ENCODE peak calls at places on chromosomes 12 and 14, in six cellular contexts. C is hepatocyte, S is HL-60, T is fibroblast of lung, N is esophagus squamous epithelium, D is cardiac muscle cell. Y is an unnamed sample.
A peak's percentile ranks its signal among the peaks of the same experiment; 100 is the strongest.

GRCh38 chr14:72708708-72709475 is 185.0 kb downstream of the DPF3 start:
- DNase-seq in N (no peak), C (peak; percentile 45), D (no peak), S (no peak), T (no peak), Y (no peak)

GRCh38 chr14:65850429-65851145 is 438.1 kb downstream of the FUT8 start:
- DNase-seq in C (no peak), T (no peak), D (no peak), S (no peak), N (no peak), Y (no peak)

GRCh38 chr14:66078031-66078430 is 408.1 kb upstream of the CCDC196 start:
- DNase-seq in C (no peak), S (no peak), T (no peak), N (no peak), D (no peak), Y (no peak)

GRCh38 chr12:94841171-94841570 is 162.3 kb downstream of the NDUFA12 start:
- DNase-seq in T (peak; percentile 68), C (peak; percentile 18), N (no peak), D (peak; percentile 6), S (no peak), Y (no peak)

GRCh38 chr14:54931598-54932340 is 29.1 kb upstream of the GCH1 start:
- DNase-seq in N (no peak), C (no peak), D (no peak), T (no peak), S (no peak), Y (no peak)

GRCh38 chr12:34402228-34402898 is 380.1 kb downstream of the ALG10 start:
- DNase-seq in N (no peak), D (no peak), C (peak; percentile 3), S (no peak), T (no peak), Y (peak; percentile 71)

GRCh38 chr12:67220065-67220464 is 49.1 kb upstream of the CAND1 start:
- DNase-seq in S (no peak), T (no peak), N (no peak), D (no peak), C (peak; percentile 30), Y (no peak)

GRCh38 chr14:64704743-64705405 is 650 bp downstream of the PLEKHG3 start:
- DNase-seq in C (peak; percentile 52), T (no peak), D (peak; percentile 32), N (no peak), S (no peak), Y (peak; percentile 76)

GRCh38 chr14:104547310-104547997 is 32.1 kb upstream of the C14orf180 start:
- DNase-seq in S (no peak), D (no peak), N (no peak), C (no peak), T (no peak), Y (no peak)

GRCh38 chr14:55620277-55620676 is 40.3 kb downstream of the KTN1 start:
- DNase-seq in T (no peak), N (no peak), D (no peak), S (no peak), C (no peak), Y (no peak)

GRCh38 chr12:74586251-74586650 is 48.6 kb downstream of the ATXN7L3B start:
- DNase-seq in N (no peak), T (no peak), C (no peak), S (no peak), D (no peak), Y (no peak)

GRCh38 chr14:74841230-74842207 is 34.4 kb downstream of the PROX2 start:
- DNase-seq in D (no peak), N (no peak), T (no peak), S (no peak), C (no peak), Y (no peak)

GRCh38 chr12:129665414-129665813 is 238.4 kb downstream of the TMEM132D start:
- DNase-seq in N (no peak), S (no peak), C (no peak), D (no peak), T (no peak), Y (no peak)

GRCh38 chr14:37563189-37563588 is 31.9 kb downstream of the FOXA1 start:
- DNase-seq in D (no peak), C (no peak), T (no peak), N (no peak), S (no peak), Y (no peak)

GRCh38 chr14:68596701-68597100 is 196.2 kb downstream of the ZFP36L1 start:
- DNase-seq in T (no peak), D (no peak), C (no peak), S (no peak), N (no peak), Y (no peak)

GRCh38 chr14:72888202-72888601 is 5.7 kb downstream of the DPF3 start:
- DNase-seq in T (no peak), D (no peak), N (no peak), S (no peak), C (no peak), Y (no peak)

GRCh38 chr14:71576472-71576871 is 355.8 kb upstream of the RGS6 start:
- DNase-seq in T (no peak), D (no peak), S (no peak), N (no peak), C (no peak), Y (no peak)

GRCh38 chr14:76928301-76928700 is 100.2 kb downstream of the IRF2BPL start:
- DNase-seq in D (no peak), S (no peak), N (no peak), T (no peak), C (no peak), Y (no peak)
- H3K4me3 ChIP-seq in D (no peak overlapping the region), S (no peak overlapping the region), N (no peak overlapping the region), T (no peak overlapping the region), C (no peak overlapping the region), Y (no peak overlapping the region)

GRCh38 chr12:124586756-124587155 is 19.3 kb upstream of the NCOR2 start:
- DNase-seq in D (no peak), S (no peak), T (no peak), C (peak; percentile 57), N (no peak), Y (no peak)

GRCh38 chr12:124579921-124580517 is 12.6 kb upstream of the NCOR2 start:
- DNase-seq in S (no peak), D (no peak), C (no peak), T (no peak), N (no peak), Y (no peak)

GRCh38 chr12:124581792-124582424 is 14.5 kb upstream of the NCOR2 start:
- DNase-seq in N (no peak), S (no peak), T (no peak), C (no peak), D (no peak), Y (no peak)

GRCh38 chr12:124581299-124581698 is 13.9 kb upstream of the NCOR2 start:
- DNase-seq in N (no peak), T (no peak), D (peak; percentile 65), C (no peak), S (no peak), Y (no peak)

DNA sequence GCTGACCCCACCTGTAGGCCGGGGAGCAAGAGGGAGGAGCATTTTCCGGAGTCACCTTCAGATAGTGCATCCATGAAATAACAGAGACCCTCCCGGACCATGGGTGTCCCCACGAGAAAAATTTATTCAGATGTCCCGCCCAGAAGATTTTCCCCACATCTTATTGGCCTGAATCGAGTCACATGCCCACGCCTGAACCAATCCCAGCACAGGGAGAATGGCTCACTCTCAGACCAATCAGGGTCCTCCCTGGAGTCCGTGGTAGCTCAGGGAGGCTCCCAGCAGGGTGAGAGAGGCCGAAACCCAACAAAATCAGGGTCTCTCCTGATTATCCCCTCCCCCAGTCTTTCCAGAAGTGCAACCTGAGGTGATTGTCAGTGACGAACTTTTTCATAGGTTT is 16.4 kb upstream of the NCOR2 start:
- DNase-seq in C (no peak), T (no peak), S (no peak), D (no peak), N (no peak), Y (no peak)
- H3K27ac ChIP-seq in C (no peak overlapping the region), T (no peak overlapping the region), S (no peak overlapping the region), D (no peak overlapping the region), N (no peak overlapping the region), Y (no peak overlapping the region)

GRCh38 chr14:22973217-22974032 is 8.9 kb downstream of the AJUBA start:
- DNase-seq in S (no peak), T (peak; percentile 78), N (no peak), D (peak; percentile 77), C (peak; percentile 74), Y (no peak)
- TF ChIP-seq CTCF in S (peak; percentile 53), T (peak; percentile 72), N (peak; percentile 69), D (peak; percentile 58), C (peak; percentile 74), Y (peak; percentile 60)

GRCh38 chr12:9872116-9872515 is 3.0 kb upstream of the CLEC2B start:
- DNase-seq in D (no peak), C (no peak), T (no peak), N (no peak), S (no peak), Y (no peak)
- H3K4me3 ChIP-seq in D (no peak overlapping the region), C (no peak overlapping the region), T (no peak overlapping the region), N (no peak overlapping the region), S (no peak overlapping the region), Y (no peak overlapping the region)

GRCh38 chr14:50039120-50039517 is 77.3 kb downstream of the VCPKMT start:
- DNase-seq in S (no peak), N (no peak), C (no peak), D (no peak), T (no peak), Y (no peak)

GRCh38 chr14:50040905-50041465 is 75.4 kb downstream of the VCPKMT start:
- DNase-seq in N (no peak), S (no peak), T (no peak), C (no peak), D (no peak), Y (no peak)

GRCh38 chr14:50039734-50040400 is 76.5 kb downstream of the VCPKMT start:
- DNase-seq in S (peak; percentile 90), C (peak; percentile 31), T (no peak), D (peak; percentile 93), N (no peak), Y (no peak)

GRCh38 chr14:50041980-50042379 is 74.4 kb downstream of the VCPKMT start:
- DNase-seq in T (no peak), S (no peak), C (no peak), D (no peak), N (no peak), Y (no peak)

GRCh38 chr14:50040401-50040775 is 76.0 kb downstream of the VCPKMT start:
- DNase-seq in S (no peak), D (peak; percentile 80), N (no peak), C (peak; percentile 71), T (peak; percentile 71), Y (no peak)
- H3K27ac ChIP-seq in S (peak overlapping the region; percentile 29), D (no peak overlapping the region), N (peak overlapping the region; percentile 93), C (peak overlapping the region; percentile 57), T (peak overlapping the region; percentile 91), Y (peak overlapping the region; percentile 70)

GRCh38 chr12:15208871-15209656 is 12.2 kb downstream of the RERG start:
- DNase-seq in T (peak; percentile 31), C (no peak), D (peak; percentile 79), N (no peak), S (no peak), Y (no peak)
- TF ChIP-seq CTCF in T (no peak), C (no peak), D (no peak), N (no peak), S (no peak), Y (no peak)

DNA sequence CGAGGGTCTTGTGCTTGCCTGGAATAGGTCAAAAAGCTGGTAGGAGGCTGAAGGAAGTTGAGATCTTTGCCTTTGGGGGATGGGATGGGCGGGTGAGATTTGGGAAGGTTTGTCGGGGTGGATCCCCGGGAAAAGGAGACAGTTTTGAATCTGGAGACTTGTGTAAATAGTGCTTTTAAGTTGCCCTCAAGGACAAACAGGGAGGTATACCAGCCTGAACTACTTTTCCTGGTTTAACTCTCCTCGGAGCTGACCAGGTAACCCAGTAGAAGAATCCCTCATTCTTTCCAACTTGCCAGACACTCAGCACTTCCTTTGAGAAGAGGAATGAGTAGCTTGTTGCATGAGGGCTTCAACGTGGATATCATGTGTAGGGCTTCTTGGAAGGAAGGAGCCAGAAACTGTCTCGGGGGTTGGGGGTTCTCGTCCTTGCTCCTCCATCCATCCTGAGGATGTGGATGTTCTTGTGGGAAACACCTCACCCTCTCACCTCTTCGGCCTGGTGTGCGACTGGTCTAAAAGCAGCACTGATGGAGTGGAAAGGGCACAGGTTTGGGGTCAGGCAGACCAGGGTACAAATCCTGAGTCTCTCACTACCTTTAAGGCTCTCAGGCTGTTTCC is 1.9 kb downstream of the TEAD4 start:
- DNase-seq in S (no peak), C (no peak), T (no peak), D (no peak), N (no peak), Y (no peak)
- H3K4me3 ChIP-seq in S (no peak overlapping the region), C (no peak overlapping the region), T (no peak overlapping the region), D (peak overlapping the region; percentile 65), N (peak overlapping the region; percentile 66), Y (peak overlapping the region; percentile 83)